ENCODE peak calls at places on chromosomes 7 and 10, in five cellular contexts. U is fibroblast of the aortic adventitia, P is RKO, I is NCI-H1092, R is hippocampal formation. N is an unnamed sample.

GRCh38 chr10:118106426-118106825 is 59.7 kb upstream of the RAB11FIP2 start:
- DNase-seq in U (peak), P (peak), I (no peak), R (no peak), N (peak)

GRCh38 chr7:11294965-11295364 is 321.3 kb downstream of the PHF14 start:
- DNase-seq in U (no peak), P (no peak), I (no peak), R (no peak), N (no peak)

GRCh38 chr7:106126170-106126938 is 14.2 kb upstream of the SYPL1 start:
- DNase-seq in U (peak), P (peak), I (no peak), R (no peak), N (peak)

GRCh38 chr10:132939957-132940790 is 2.2 kb downstream of the CFAP46 start:
- DNase-seq in U (peak), P (peak), I (no peak), R (peak), N (peak)

GRCh38 chr10:17817316-17817715 is 8.2 kb downstream of the MRC1 start:
- DNase-seq in U (no peak), P (no peak), I (no peak), R (no peak), N (no peak)

GRCh38 chr10:103480521-103480920 is 1.5 kb upstream of the CALHM3 start:
- DNase-seq in U (peak), P (no peak), I (no peak), R (no peak), N (peak)

GRCh38 chr10:101050206-101051069 is 11.4 kb upstream of the KAZALD1 start:
- DNase-seq in U (peak), P (peak), I (peak), R (no peak), N (no peak)

GRCh38 chr10:109911903-109912302 is 11.4 kb downstream of the XPNPEP1 start:
- DNase-seq in U (no peak), P (no peak), I (no peak), R (no peak), N (no peak)

GRCh38 chr10:124588736-124589451 is 127.3 kb downstream of the LHPP start:
- DNase-seq in U (peak), P (no peak), I (no peak), R (peak), N (no peak)

GRCh38 chr10:84256510-84257342 is 11.9 kb downstream of the RGR start:
- DNase-seq in U (peak), P (no peak), I (peak), R (peak), N (peak)

GRCh38 chr7:120089968-120090367 is 183.0 kb upstream of the KCND2 start:
- DNase-seq in U (peak), P (no peak), I (no peak), R (no peak), N (peak)

GRCh38 chr7:137670521-137671064 is 176.2 kb downstream of the DGKI start:
- DNase-seq in U (peak), P (no peak), I (no peak), R (no peak), N (peak)

GRCh38 chr7:158384746-158385145 is 202.9 kb downstream of the PTPRN2 start:
- DNase-seq in U (no peak), P (no peak), I (no peak), R (no peak), N (no peak)

GRCh38 chr7:136030867-136031318 is 53.7 kb upstream of the MTPN start:
- DNase-seq in U (no peak), P (no peak), I (no peak), R (no peak), N (no peak)

GRCh38 chr10:110803830-110804338 is 67.8 kb upstream of the PDCD4 start:
- DNase-seq in U (peak), P (peak), I (peak), R (peak), N (peak)

GRCh38 chr7:1742555-1743303 is 72.7 kb downstream of the ELFN1 start:
- DNase-seq in U (peak), P (peak), I (peak), R (no peak), N (no peak)

GRCh38 chr7:23938937-23939552 is 229.0 kb downstream of the STK31 start:
- DNase-seq in U (peak), P (peak), I (peak), R (no peak), N (peak)

GRCh38 chr10:16853201-16853600 is 36.0 kb upstream of the RSU1 start:
- DNase-seq in U (peak), P (peak), I (peak), R (no peak), N (peak)

GRCh38 chr10:50033481-50033880 is 34.3 kb upstream of the WASHC2A start:
- DNase-seq in U (peak), P (no peak), I (no peak), R (no peak), N (peak)

N was measured in fibroblast of gingiva.